ENCODE peak calls at places on chromosomes 16 and 17, in eight cellular contexts. M, B, L, T, I, G, W and D are unnamed samples.

GRCh38 chr17:81165246-81166032 is at the start of gene PVALEF:
- DNase-seq in M (no peak), B (peak; percentile 72), L (peak; percentile 71), T (no peak), I (peak; percentile 17), G (no peak), W (no peak), D (peak; percentile 75)

GRCh38 chr17:77959216-77959925 is 868 bp downstream of the TNRC6C start:
- DNase-seq in M (no peak), B (peak; percentile 44), L (peak; percentile 63), T (no peak), I (no peak), G (no peak), W (peak; percentile 14), D (peak; percentile 57)

GRCh38 chr17:17888821-17889220 is 52.0 kb upstream of the SREBF1 start:
- DNase-seq in M (no peak), B (peak; percentile 82), L (peak; percentile 74), T (no peak), I (no peak), G (no peak), W (no peak), D (no peak)

GRCh38 chr16:67542464-67542863 is 13.8 kb downstream of the RIPOR1 start:
- DNase-seq in M (peak; percentile 30), B (peak; percentile 32), L (no peak), T (peak; percentile 30), I (no peak), G (peak; percentile 66), W (peak; percentile 76), D (no peak)

GRCh38 chr16:15653227-15653626 is 3.2 kb downstream of the NDE1 start:
- DNase-seq in M (peak; percentile 32), B (no peak), L (no peak), T (no peak), I (no peak), G (peak; percentile 90), W (peak; percentile 92), D (no peak)

GRCh38 chr17:43953746-43954145 is at the start of gene PYY:
- DNase-seq in M (no peak), B (peak; percentile 52), L (peak; percentile 38), T (no peak), I (no peak), G (no peak), W (no peak), D (no peak)

GRCh38 chr17:1001640-1002411 is 4.9 kb downstream of the TIMM22 start:
- DNase-seq in M (no peak), B (no peak), L (no peak), T (no peak), I (no peak), G (peak; percentile 72), W (peak; percentile 81), D (no peak)

GRCh38 chr17:66025551-66025950 is 166.4 kb downstream of the CEP112 start:
- DNase-seq in M (no peak), B (no peak), L (no peak), T (no peak), I (no peak), G (peak; percentile 26), W (peak; percentile 44), D (no peak)

GRCh38 chr16:69055003-69055402 is 50.5 kb upstream of the HAS3 start:
- DNase-seq in M (no peak), B (no peak), L (no peak), T (no peak), I (no peak), G (peak; percentile 50), W (peak; percentile 63), D (no peak)

DNA sequence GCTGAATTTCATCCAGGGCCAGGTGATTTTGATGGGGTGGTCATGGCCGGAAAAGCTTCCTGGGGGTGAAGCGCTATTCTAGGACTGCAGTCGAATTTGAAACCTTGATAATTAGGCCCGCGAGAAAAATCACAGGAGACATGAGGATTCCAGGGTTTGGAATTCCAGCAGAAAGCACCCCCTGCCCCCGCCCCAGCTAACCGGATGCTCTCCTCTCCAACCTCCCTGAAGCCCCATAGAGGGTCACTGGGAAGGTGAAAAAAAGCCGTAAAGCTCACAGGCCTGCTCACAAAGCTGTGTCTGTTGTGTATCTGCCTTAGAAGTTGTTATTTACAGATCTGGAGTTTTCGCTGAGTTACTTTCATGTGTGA is 1.2 kb upstream of the GINS2 start:
- DNase-seq in M (no peak), B (peak; percentile 53), L (peak; percentile 16), T (no peak), I (no peak), G (no peak), W (no peak), D (no peak)
- TF ChIP-seq EZH2 in M (no peak), B (no peak), L (no peak), T (no peak), I (no peak), G (no peak), W (no peak), D (no peak)

GRCh38 chr17:75590314-75590761 is 2.7 kb downstream of the MYO15B start:
- DNase-seq in M (no peak), B (no peak), L (no peak), T (no peak), I (no peak), G (no peak), W (no peak), D (no peak)

GRCh38 chr17:75587718-75588545 is at the start of gene MYO15B:
- DNase-seq in M (no peak), B (peak; percentile 79), L (peak; percentile 83), T (no peak), I (no peak), G (no peak), W (no peak), D (peak; percentile 75)

GRCh38 chr17:75589017-75589918 is 1.7 kb downstream of the MYO15B start:
- DNase-seq in M (peak; percentile 94), B (peak; percentile 97), L (peak; percentile 99), T (no peak), I (peak; percentile 88), G (peak; percentile 36), W (peak; percentile 67), D (peak; percentile 97)

GRCh38 chr17:75589919-75590303 is 2.3 kb downstream of the MYO15B start:
- DNase-seq in M (no peak), B (no peak), L (no peak), T (no peak), I (no peak), G (no peak), W (no peak), D (peak; percentile 12)

GRCh38 chr17:75588546-75589016 is 981 bp downstream of the MYO15B start:
- DNase-seq in M (no peak), B (peak; percentile 43), L (no peak), T (no peak), I (no peak), G (no peak), W (no peak), D (no peak)
- TF ChIP-seq EZH2 in M (no peak), B (no peak), L (peak; percentile 40), T (no peak), I (no peak), G (peak; percentile 94), W (peak; percentile 97), D (no peak)

GRCh38 chr16:50828164-50828702 is 86.3 kb downstream of the CYLD start:
- DNase-seq in M (no peak), B (no peak), L (no peak), T (no peak), I (no peak), G (no peak), W (no peak), D (no peak)
- TF ChIP-seq EZH2 in M (no peak), B (no peak), L (no peak), T (no peak), I (no peak), G (no peak), W (no peak), D (no peak)

DNA sequence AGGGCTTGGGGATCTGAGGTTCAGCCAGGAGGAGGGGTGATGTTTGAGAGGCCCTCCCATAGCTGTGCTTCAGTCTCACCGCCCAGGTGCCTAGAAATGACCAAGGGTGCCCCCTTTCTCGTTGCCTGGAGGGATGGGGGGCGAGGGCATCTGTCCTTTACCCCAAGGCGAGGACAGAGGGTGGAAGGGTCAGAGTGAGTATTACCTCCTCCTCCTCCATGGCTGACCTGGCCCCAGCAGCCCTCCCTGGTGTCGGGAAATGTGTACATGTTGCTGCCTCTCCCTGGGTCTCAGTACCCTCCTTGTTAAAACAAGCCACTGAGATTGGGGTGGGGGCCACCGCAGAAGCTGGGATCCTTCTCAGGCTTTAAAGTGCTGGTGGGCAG is 2.4 kb downstream of the NECAB2 start:
- DNase-seq in M (no peak), B (no peak), L (no peak), T (no peak), I (no peak), G (no peak), W (no peak), D (no peak)
- TF ChIP-seq EZH2 in M (no peak), B (no peak), L (no peak), T (no peak), I (no peak), G (no peak), W (no peak), D (no peak)

DNA sequence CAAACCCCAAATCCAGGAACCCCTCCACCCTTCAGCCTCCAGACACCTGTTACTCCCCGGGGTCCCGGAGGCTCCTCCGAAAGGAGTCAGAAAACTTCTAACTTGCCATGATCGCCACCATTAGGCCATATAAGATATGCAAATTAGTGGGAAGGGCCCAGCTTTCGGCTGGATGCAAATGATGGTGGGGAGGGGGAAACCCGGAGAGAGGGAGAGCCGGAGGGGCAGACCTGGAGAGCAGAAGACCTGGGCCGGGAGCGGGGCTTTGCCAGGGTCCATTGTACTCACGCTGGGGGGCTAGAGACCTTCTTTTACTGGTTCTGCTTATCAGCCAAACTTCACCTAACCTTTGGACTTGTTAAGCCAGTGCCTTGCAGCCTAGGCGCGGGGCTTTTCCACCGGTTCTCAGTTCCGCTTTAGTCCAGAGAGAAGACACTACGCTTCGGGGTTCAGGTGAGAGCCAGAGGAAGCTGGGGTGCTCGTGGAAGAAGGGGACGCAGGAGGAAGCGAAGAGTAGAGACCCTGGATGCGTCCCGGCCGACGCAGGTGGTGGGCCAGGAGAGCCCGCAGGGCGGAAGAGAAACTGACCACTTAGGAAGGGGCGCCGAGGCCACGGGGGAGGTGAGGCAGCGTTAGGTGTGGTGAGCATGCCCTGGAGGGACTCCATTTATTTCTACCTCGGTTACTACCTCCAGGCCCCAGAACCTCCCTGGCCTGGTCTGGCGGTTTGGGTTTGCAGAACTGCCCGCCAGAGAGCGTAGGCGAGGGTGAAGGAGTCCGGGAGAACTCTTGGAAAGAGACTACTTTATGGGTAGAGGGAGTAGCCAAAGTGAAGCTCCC is at the start of gene HNF1B:
- DNase-seq in M (peak; percentile 31), B (peak; percentile 83), L (peak; percentile 56), T (no peak), I (no peak), G (no peak), W (no peak), D (peak; percentile 81)
- TF ChIP-seq EZH2 in M (no peak), B (peak; percentile 87), L (no peak), T (no peak), I (no peak), G (no peak), W (no peak), D (no peak)